ENCODE peak calls at places on chromosomes 1 and 21, in five cellular contexts. One of them, this sample, is unnamed.

GRCh38 chr1:228842094-228842775 is 107.0 kb downstream of the RHOU start:
- DNase-seq in H1: no peak
- DNase-seq in K562: peak
- DNase-seq in WTC11: no peak
- DNase-seq in HepG2: peak
- DNase-seq in this sample: no peak

GRCh38 chr1:168696125-168696524 is 32.9 kb downstream of the DPT start:
- DNase-seq in H1: no peak
- DNase-seq in K562: no peak
- DNase-seq in WTC11: no peak
- DNase-seq in HepG2: no peak
- DNase-seq in this sample: no peak

GRCh38 chr1:224736619-224737352 is 120.7 kb downstream of the CNIH3 start:
- DNase-seq in H1: no peak
- DNase-seq in K562: peak
- DNase-seq in WTC11: peak
- DNase-seq in HepG2: peak
- DNase-seq in this sample: peak

GRCh38 chr1:171790318-171790717 is 8.9 kb downstream of the METTL13 start:
- DNase-seq in H1: no peak
- DNase-seq in K562: no peak
- DNase-seq in WTC11: no peak
- DNase-seq in HepG2: no peak
- DNase-seq in this sample: no peak

GRCh38 chr1:100358210-100358609 is 5.9 kb downstream of the CDC14A start:
- DNase-seq in H1: no peak
- DNase-seq in K562: no peak
- DNase-seq in WTC11: no peak
- DNase-seq in HepG2: no peak
- DNase-seq in this sample: no peak

GRCh38 chr1:6260961-6261614 is at the start of gene GPR153:
- DNase-seq in H1: no peak
- DNase-seq in K562: peak
- DNase-seq in WTC11: no peak
- DNase-seq in HepG2: no peak
- DNase-seq in this sample: no peak

GRCh38 chr1:58338081-58338480 is 208.4 kb downstream of the OMA1 start:
- DNase-seq in H1: no peak
- DNase-seq in K562: no peak
- DNase-seq in WTC11: no peak
- DNase-seq in HepG2: no peak
- DNase-seq in this sample: no peak

GRCh38 chr1:53629101-53629691 is 109.8 kb downstream of the GLIS1 start:
- DNase-seq in H1: no peak
- DNase-seq in K562: no peak
- DNase-seq in WTC11: no peak
- DNase-seq in HepG2: no peak
- DNase-seq in this sample: no peak

GRCh38 chr21:44925027-44925755 is 4.5 kb upstream of the ITGB2 start:
- DNase-seq in H1: no peak
- DNase-seq in K562: no peak
- DNase-seq in WTC11: no peak
- DNase-seq in HepG2: no peak
- DNase-seq in this sample: no peak

GRCh38 chr1:2189459-2190425 is 4.8 kb downstream of the FAAP20 start:
- DNase-seq in H1: peak
- DNase-seq in K562: peak
- DNase-seq in WTC11: peak
- DNase-seq in HepG2: peak
- DNase-seq in this sample: no peak

GRCh38 chr1:214415131-214415530 is 134.2 kb downstream of the SMYD2 start:
- DNase-seq in H1: no peak
- DNase-seq in K562: no peak
- DNase-seq in WTC11: no peak
- DNase-seq in HepG2: no peak
- DNase-seq in this sample: no peak

GRCh38 chr1:3274972-3275371 is 179.5 kb upstream of the ARHGEF16 start:
- DNase-seq in H1: no peak
- DNase-seq in K562: no peak
- DNase-seq in WTC11: no peak
- DNase-seq in HepG2: no peak
- DNase-seq in this sample: no peak

GRCh38 chr1:14567056-14567455 is 31.4 kb upstream of the KAZN start:
- DNase-seq in H1: peak
- DNase-seq in K562: no peak
- DNase-seq in WTC11: peak
- DNase-seq in HepG2: no peak
- DNase-seq in this sample: no peak

GRCh38 chr1:14565076-14565475 is 33.4 kb upstream of the KAZN start:
- DNase-seq in H1: no peak
- DNase-seq in K562: no peak
- DNase-seq in WTC11: no peak
- DNase-seq in HepG2: no peak
- DNase-seq in this sample: no peak

DNA sequence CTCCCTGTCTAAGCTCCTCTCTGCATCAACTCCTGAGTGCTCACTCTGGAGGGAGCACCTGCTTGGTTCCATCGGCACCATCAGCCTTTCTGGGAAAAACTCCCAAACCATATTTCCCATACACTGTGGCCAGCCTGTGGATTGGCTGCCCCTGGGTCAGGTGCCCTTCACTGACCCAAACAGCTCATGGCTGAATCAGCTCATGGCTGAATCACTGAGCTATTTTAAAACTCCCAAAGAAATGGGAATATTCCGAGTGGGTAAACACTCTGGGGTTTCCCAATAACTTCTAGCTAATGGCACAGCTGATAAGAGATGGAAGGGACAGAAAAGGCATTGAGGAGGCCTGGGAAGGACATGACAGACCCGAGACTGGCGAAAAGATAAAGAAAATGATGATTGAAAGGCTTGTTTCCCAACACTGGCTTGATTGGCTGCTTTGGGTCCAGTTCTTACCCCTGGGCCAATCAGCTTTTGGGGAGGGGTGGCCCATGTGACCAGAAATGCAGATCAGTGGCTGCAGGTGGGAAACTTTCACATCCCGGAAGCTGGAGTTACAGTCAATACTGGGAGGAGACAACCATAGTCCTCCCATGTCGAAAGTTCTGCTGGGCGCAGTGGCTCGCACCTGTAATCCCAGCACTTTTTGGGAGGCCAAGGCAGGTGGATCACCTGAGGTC is 37.3 kb upstream of the KAZN start:
- DNase-seq in H1: no peak
- DNase-seq in K562: peak
- DNase-seq in WTC11: no peak
- DNase-seq in HepG2: no peak
- DNase-seq in this sample: no peak
- TF ChIP-seq ATF2 in H1: no peak
- TF ChIP-seq ATF2 in K562: no peak
- TF ChIP-seq ATF2 in WTC11: no peak
- TF ChIP-seq ATF2 in HepG2: no peak
- TF ChIP-seq ATF2 in this sample: no peak

DNA sequence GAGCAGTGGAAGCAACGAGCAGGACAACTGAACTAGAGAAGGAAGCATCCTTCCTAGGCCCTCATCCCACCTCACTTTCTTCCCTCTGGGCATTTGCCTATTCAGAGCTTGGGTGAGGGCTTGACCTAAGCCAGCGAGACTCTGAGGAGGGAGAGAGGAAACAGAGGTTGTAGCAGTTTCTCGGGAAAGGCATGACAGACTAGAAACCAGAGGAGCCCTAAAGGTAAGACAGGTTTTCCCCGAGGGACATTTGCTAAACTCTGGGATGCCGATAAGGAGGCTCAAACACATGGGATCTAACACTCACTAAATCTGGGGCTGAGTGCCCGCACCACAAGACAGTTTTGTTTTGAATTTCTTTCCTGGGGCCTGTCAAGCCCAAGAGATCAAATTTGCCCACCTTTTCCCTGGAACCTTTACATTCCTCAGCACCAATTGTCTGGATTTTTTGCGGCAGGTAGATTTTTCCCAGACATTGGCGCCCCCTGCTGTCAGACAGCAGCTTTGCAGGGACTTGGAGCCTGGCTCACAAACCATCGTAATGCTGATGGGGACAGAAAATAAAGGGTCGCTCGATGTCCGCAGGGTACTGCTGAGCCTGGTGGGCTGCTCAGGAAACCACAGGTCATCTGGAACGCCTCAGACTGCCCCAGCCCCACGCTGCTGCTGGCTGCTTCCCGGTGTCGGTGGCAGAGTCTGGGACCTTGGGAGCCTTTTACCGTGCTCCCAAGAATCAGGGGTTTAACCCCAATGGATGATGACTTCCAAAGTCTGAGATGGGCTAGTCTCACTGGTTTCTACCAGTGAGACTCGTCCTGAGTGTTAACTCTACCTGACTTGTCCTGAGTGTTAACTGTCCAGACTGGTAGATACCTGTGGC is 23.4 kb upstream of the TSPAN2 start:
- DNase-seq in H1: no peak
- DNase-seq in K562: peak
- DNase-seq in WTC11: peak
- DNase-seq in HepG2: no peak
- DNase-seq in this sample: no peak
- TF ChIP-seq ATF2 in H1: no peak
- TF ChIP-seq ATF2 in K562: no peak
- TF ChIP-seq ATF2 in WTC11: no peak
- TF ChIP-seq ATF2 in HepG2: no peak
- TF ChIP-seq ATF2 in this sample: no peak

GRCh38 chr1:247370786-247371732 is 39.4 kb upstream of the ZNF496 start:
- DNase-seq in H1: no peak
- DNase-seq in K562: no peak
- DNase-seq in WTC11: no peak
- DNase-seq in HepG2: no peak
- DNase-seq in this sample: no peak

GRCh38 chr1:247376659-247377058 is 39.3 kb upstream of the NLRP3 start:
- DNase-seq in H1: peak
- DNase-seq in K562: no peak
- DNase-seq in WTC11: peak
- DNase-seq in HepG2: no peak
- DNase-seq in this sample: no peak

GRCh38 chr1:247375747-247376146 is 40.2 kb upstream of the NLRP3 start:
- DNase-seq in H1: no peak
- DNase-seq in K562: no peak
- DNase-seq in WTC11: peak
- DNase-seq in HepG2: no peak
- DNase-seq in this sample: no peak

GRCh38 chr1:247371801-247372259 is 40.2 kb upstream of the ZNF496 start:
- DNase-seq in H1: no peak
- DNase-seq in K562: no peak
- DNase-seq in WTC11: no peak
- DNase-seq in HepG2: no peak
- DNase-seq in this sample: no peak

GRCh38 chr1:247373721-247374141 is 42.1 kb upstream of the ZNF496 start:
- DNase-seq in H1: no peak
- DNase-seq in K562: peak
- DNase-seq in WTC11: peak
- DNase-seq in HepG2: peak
- DNase-seq in this sample: no peak
- TF ChIP-seq ATF2 in H1: no peak
- TF ChIP-seq ATF2 in K562: no peak
- TF ChIP-seq ATF2 in WTC11: no peak
- TF ChIP-seq ATF2 in HepG2: no peak
- TF ChIP-seq ATF2 in this sample: no peak

GRCh38 chr1:200708769-200709168 is 29.9 kb upstream of the CAMSAP2 start:
- DNase-seq in H1: no peak
- DNase-seq in K562: peak
- DNase-seq in WTC11: no peak
- DNase-seq in HepG2: no peak
- DNase-seq in this sample: no peak
- TF ChIP-seq ATF2 in H1: no peak
- TF ChIP-seq ATF2 in K562: no peak
- TF ChIP-seq ATF2 in WTC11: no peak
- TF ChIP-seq ATF2 in HepG2: no peak
- TF ChIP-seq ATF2 in this sample: no peak

GRCh38 chr1:11914035-11914434 is 12.2 kb downstream of the KIAA2013 start:
- DNase-seq in H1: no peak
- DNase-seq in K562: no peak
- DNase-seq in WTC11: no peak
- DNase-seq in HepG2: no peak
- DNase-seq in this sample: no peak
- TF ChIP-seq ATF2 in H1: no peak
- TF ChIP-seq ATF2 in K562: no peak
- TF ChIP-seq ATF2 in WTC11: no peak
- TF ChIP-seq ATF2 in HepG2: no peak
- TF ChIP-seq ATF2 in this sample: no peak

DNA sequence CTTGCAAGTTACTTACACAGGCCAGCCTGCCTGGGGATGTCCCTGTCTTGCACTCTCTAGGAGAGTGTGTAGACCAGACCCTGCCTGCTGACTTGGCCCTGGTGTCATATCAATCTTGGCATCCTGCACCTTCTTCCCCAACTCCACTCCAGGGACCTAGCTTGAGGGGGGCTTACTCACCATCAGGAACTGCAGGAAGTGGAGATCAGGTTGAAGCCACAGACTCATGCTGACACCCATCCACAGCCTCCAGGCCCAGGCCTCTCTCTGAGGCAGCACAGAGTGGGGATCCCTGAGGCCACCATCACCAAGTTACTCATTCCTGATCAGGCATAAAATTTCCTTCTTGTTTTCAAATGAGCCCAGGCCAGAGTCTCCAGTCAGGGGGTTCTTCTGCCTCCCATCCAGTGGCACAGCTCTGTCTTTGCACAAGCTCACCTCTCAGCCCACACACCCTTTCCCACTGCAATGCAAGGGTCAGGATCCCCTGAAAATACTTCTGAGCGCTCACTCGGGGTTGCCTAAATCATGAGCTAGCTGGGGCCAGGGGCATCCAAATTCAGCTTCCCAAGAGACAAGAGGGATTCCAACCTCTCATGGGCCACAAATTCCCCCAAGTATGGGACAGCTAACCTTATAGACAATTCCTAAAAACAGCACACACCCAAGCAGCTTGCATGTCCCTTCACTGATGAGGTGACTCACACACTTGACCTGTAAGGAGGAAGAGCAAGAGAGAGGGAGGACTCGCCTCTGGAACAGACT is 33.5 kb downstream of the CSMD2 start:
- DNase-seq in H1: no peak
- DNase-seq in K562: no peak
- DNase-seq in WTC11: no peak
- DNase-seq in HepG2: no peak
- DNase-seq in this sample: no peak
- TF ChIP-seq ATF2 in H1: no peak
- TF ChIP-seq ATF2 in K562: no peak
- TF ChIP-seq ATF2 in WTC11: no peak
- TF ChIP-seq ATF2 in HepG2: no peak
- TF ChIP-seq ATF2 in this sample: no peak

DNA sequence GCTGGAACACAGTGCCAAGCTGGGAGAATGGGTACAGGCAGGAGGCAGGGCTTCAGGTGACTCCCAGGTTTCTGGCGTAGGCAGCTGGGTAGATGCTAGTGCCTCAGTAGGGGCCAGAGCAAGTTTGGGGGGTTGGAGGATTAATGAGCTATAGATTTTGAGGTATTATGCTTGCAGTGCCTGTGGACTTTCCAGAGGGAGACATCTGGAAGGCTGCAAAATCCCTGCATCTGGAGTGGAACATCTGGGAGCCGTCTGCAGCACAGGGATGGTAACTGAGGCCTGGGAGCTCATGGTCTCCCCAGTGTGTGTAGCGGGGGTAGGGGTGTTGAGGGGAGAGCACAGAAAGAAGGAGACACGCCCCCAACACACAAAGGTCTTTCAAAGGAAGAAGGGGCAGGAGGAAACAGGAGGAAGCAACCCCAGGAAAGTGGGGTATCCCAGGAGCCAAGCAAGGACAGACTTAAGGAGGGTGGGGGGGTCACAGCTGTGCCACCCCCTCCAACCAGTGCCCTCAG is 2.2 kb upstream of the PDZK1IP1 start:
- DNase-seq in H1: no peak
- DNase-seq in K562: no peak
- DNase-seq in WTC11: no peak
- DNase-seq in HepG2: no peak
- DNase-seq in this sample: no peak
- TF ChIP-seq ATF2 in H1: no peak
- TF ChIP-seq ATF2 in K562: no peak
- TF ChIP-seq ATF2 in WTC11: no peak
- TF ChIP-seq ATF2 in HepG2: no peak
- TF ChIP-seq ATF2 in this sample: no peak

This sample was measured in GM12878.